ENCODE peak calls at places on chromosomes 5 and 9, in five cellular contexts. V is thoracic aorta, X is colonic mucosa, R is fibroblast of pulmonary artery, Q is esophagus squamous epithelium. K is an unnamed sample.
A peak's percentile ranks its signal among the peaks of the same experiment; 100 is the strongest.

GRCh38 chr5:128778474-128778873 is 186.8 kb upstream of the SLC27A6 start:
- DNase-seq in V (no peak), X (no peak), R (peak; percentile 13), Q (no peak), K (peak; percentile 60)

GRCh38 chr5:50751064-50751657 is 84.7 kb downstream of the PARP8 start:
- DNase-seq in V (no peak), X (peak; percentile 27), R (peak; percentile 48), Q (no peak), K (peak; percentile 77)

GRCh38 chr9:35481347-35481975 is 8.4 kb upstream of the RUSC2 start:
- DNase-seq in V (no peak), X (peak; percentile 64), R (peak; percentile 87), Q (no peak), K (peak; percentile 86)

GRCh38 chr9:35680331-35681105 is 6.8 kb downstream of the CA9 start:
- DNase-seq in V (no peak), X (no peak), R (peak; percentile 65), Q (no peak), K (peak; percentile 43)

GRCh38 chr9:36632892-36633291 is 60.2 kb downstream of the MELK start:
- DNase-seq in V (no peak), X (no peak), R (peak; percentile 67), Q (no peak), K (peak; percentile 73)

GRCh38 chr5:116157902-116158301 is 73.1 kb downstream of the COMMD10 start:
- DNase-seq in V (no peak), X (no peak), R (no peak), Q (no peak), K (no peak)

GRCh38 chr5:168219515-168220410 is 71.7 kb upstream of the WWC1 start:
- DNase-seq in V (no peak), X (peak; percentile 72), R (peak; percentile 87), Q (no peak), K (peak; percentile 82)

GRCh38 chr5:1779021-1779680 is 20.5 kb downstream of the MRPL36 start:
- DNase-seq in V (no peak), X (no peak), R (no peak), Q (no peak), K (no peak)

GRCh38 chr5:177134653-177135225 is 1.2 kb downstream of the NSD1 start:
- DNase-seq in V (no peak), X (no peak), R (no peak), Q (no peak), K (no peak)

GRCh38 chr5:73160239-73160671 is 12.7 kb upstream of the TMEM174 start:
- DNase-seq in V (no peak), X (no peak), R (no peak), Q (no peak), K (no peak)

GRCh38 chr5:72817076-72817476 is 615 bp downstream of the TNPO1 start:
- DNase-seq in V (no peak), X (peak; percentile 61), R (peak; percentile 78), Q (no peak), K (peak; percentile 63)

GRCh38 chr9:137544176-137544755 is 5.9 kb downstream of the PNPLA7 start:
- DNase-seq in V (no peak), X (no peak), R (peak; percentile 26), Q (no peak), K (peak; percentile 62)

GRCh38 chr5:72555871-72556270 is 48.7 kb upstream of the ZNF366 start:
- DNase-seq in V (no peak), X (no peak), R (peak; percentile 39), Q (no peak), K (peak; percentile 21)

GRCh38 chr5:177314376-177315342 is 3.0 kb upstream of the MXD3 start:
- DNase-seq in V (no peak), X (no peak), R (no peak), Q (no peak), K (no peak)

GRCh38 chr5:149072791-149073190 is 9.9 kb upstream of the SH3TC2 start:
- DNase-seq in V (no peak), X (no peak), R (no peak), Q (no peak), K (no peak)

GRCh38 chr9:89873801-89874200 is 269.0 kb downstream of the GADD45G start:
- DNase-seq in V (no peak), X (no peak), R (no peak), Q (no peak), K (no peak)

GRCh38 chr5:143142596-143143435 is 260.7 kb downstream of the NR3C1 start:
- DNase-seq in V (peak; percentile 49), X (no peak), R (peak; percentile 71), Q (no peak), K (peak; percentile 67)

GRCh38 chr9:107929439-107929838 is 439.9 kb upstream of the KLF4 start:
- DNase-seq in V (no peak), X (peak; percentile 71), R (peak; percentile 63), Q (no peak), K (peak; percentile 91)

GRCh38 chr5:126806-127205 is 34.8 kb downstream of the PLEKHG4B start:
- DNase-seq in V (no peak), X (no peak), R (no peak), Q (no peak), K (no peak)
- TF ChIP-seq CTCF in V (no peak), X (no peak), R (no peak), Q (no peak), K (no peak)

GRCh38 chr5:121299153-121299552 is 552.5 kb upstream of the FTMT start:
- DNase-seq in V (no peak), X (no peak), R (no peak), Q (no peak), K (no peak)

GRCh38 chr5:121304838-121305237 is 546.8 kb upstream of the FTMT start:
- DNase-seq in V (no peak), X (no peak), R (no peak), Q (no peak), K (no peak)
- H3K4me3 ChIP-seq in V (no peak overlapping the region), X (no peak overlapping the region), R (no peak overlapping the region), Q (no peak overlapping the region), K (no peak overlapping the region)

DNA sequence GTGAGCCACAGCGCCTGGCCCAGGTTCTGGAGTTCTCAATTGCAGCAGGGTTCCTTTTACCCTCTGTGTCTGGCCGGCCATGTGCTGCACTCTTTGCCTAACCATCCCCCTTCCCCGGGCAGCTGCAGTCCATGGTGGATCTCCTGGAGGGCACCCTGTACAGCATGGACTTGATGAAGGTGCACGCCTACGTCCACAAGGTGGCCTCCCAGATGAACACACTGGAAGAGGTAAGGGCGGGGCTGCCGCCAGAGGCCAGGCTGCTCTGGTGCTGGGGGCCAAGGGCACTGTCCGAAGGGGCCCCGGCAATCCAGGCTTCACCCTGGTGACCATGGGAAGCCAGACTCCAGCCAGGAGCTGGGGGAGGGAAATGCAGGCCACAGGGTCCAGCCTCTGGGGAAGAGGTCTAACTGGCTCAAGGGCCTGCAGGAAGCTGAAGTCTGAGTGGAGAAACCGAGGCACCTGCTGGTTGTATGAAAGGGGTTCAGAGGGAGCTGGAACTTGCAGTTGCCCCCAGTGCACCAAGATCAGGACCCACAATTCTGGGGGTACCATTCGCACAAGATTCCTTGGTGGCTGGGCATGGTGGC is 18.1 kb downstream of the OLFML2A start:
- DNase-seq in V (no peak), X (no peak), R (no peak), Q (no peak), K (no peak)
- TF ChIP-seq CTCF in V (no peak), X (peak; percentile 22), R (no peak), Q (no peak), K (no peak)

DNA sequence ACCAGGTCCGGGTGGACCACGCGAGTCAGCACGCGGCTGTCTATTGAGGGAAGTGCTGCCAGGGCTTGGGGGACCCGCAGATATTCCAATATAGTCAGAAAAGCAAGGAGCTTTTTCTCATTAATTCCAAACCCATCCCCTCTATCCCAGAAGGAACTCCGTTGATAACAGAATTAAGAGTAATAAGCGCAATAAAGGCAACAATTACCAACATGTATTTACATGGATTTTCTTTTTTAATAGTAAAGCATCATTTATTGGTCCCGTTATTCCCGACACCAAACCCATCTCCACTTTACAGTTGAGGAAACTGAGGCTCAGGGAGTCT is 7.7 kb downstream of the PHF19 start:
- DNase-seq in V (no peak), X (no peak), R (no peak), Q (no peak), K (no peak)
- H3K4me3 ChIP-seq in V (peak overlapping the region; percentile 74), X (peak overlapping the region; percentile 42), R (peak overlapping the region; percentile 54), Q (peak overlapping the region; percentile 60), K (peak overlapping the region; percentile 68)

GRCh38 chr5:78341445-78341844 is 19.0 kb upstream of the SCAMP1 start:
- DNase-seq in V (no peak), X (no peak), R (no peak), Q (no peak), K (peak; percentile 12)

GRCh38 chr5:78339591-78340450 is 20.6 kb upstream of the SCAMP1 start:
- DNase-seq in V (no peak), X (no peak), R (peak; percentile 20), Q (no peak), K (no peak)

DNA sequence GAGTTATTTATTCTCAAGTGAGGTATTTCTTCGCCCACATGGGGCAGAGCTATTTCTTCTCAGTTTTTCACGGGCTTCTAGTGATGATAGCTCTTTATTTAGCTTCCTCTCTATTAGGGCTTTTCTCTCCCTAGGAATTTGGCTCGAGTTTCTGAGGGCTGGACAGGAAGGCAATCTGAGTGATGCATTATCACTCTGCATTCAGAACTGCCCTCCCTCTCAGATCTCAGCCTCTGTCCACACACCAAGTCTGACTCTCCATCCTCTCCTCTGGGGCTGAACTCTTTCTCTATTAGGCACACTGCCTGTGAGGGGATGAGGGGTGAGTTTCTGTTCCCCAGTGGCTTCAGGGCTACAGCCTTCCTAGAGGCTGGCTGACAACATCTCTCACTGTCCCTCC is 14.9 kb upstream of the SCAMP1 start:
- DNase-seq in V (no peak), X (no peak), R (peak; percentile 61), Q (no peak), K (peak; percentile 83)
- TF ChIP-seq CTCF in V (no peak), X (no peak), R (no peak), Q (no peak), K (no peak)

GRCh38 chr9:109014267-109015025 is 1.1 kb upstream of the CTNNAL1 start:
- DNase-seq in V (no peak), X (peak; percentile 22), R (peak; percentile 85), Q (no peak), K (peak; percentile 94)
- H3K4me3 ChIP-seq in V (peak overlapping the region; percentile 94), X (no peak overlapping the region), R (no peak overlapping the region), Q (no peak overlapping the region), K (peak overlapping the region; percentile 84)

K was measured in choroid plexus epithelial cell.